ENCODE peak calls at places on chromosomes 1 and 21, in four cellular contexts. One of them, this sample, is unnamed.

GRCh38 chr1:28370220-28371010 is 875 bp downstream of the PHACTR4 start:
- DNase-seq in HEK293T: peak; percentile 68
- DNase-seq in HFFc6: peak; percentile 61
- DNase-seq in posterior cingulate gyrus: peak; percentile 25
- DNase-seq in this sample: no peak

GRCh38 chr1:244445320-244446181 is 6.2 kb downstream of the ADSS2 start:
- DNase-seq in HFFc6: peak; percentile 22
- DNase-seq in posterior cingulate gyrus: no peak
- DNase-seq in HEK293T: no peak
- DNase-seq in this sample: no peak

GRCh38 chr1:224544276-224544675 is 71.8 kb upstream of the CNIH3 start:
- DNase-seq in HFFc6: peak; percentile 50
- DNase-seq in posterior cingulate gyrus: no peak
- DNase-seq in HEK293T: no peak
- DNase-seq in this sample: no peak

GRCh38 chr21:14864211-14865021 is 200.4 kb downstream of the NRIP1 start:
- DNase-seq in posterior cingulate gyrus: peak; percentile 78
- DNase-seq in HFFc6: peak; percentile 68
- DNase-seq in HEK293T: peak; percentile 61
- DNase-seq in this sample: peak; percentile 87

GRCh38 chr1:48016526-48016925 is 19.3 kb upstream of the TRABD2B start:
- DNase-seq in HEK293T: no peak
- DNase-seq in posterior cingulate gyrus: no peak
- DNase-seq in HFFc6: no peak
- DNase-seq in this sample: no peak

GRCh38 chr1:76759950-76760349 is 107.3 kb upstream of the ST6GALNAC5 start:
- DNase-seq in HEK293T: no peak
- DNase-seq in posterior cingulate gyrus: no peak
- DNase-seq in HFFc6: no peak
- DNase-seq in this sample: peak; percentile 19

GRCh38 chr1:175742790-175743459 is 470 bp downstream of the TNR start:
- DNase-seq in HEK293T: peak; percentile 55
- DNase-seq in HFFc6: no peak
- DNase-seq in posterior cingulate gyrus: no peak
- DNase-seq in this sample: peak; percentile 7

GRCh38 chr1:66000033-66000637 is 207.4 kb downstream of the PDE4B start:
- DNase-seq in HFFc6: no peak
- DNase-seq in HEK293T: no peak
- DNase-seq in posterior cingulate gyrus: no peak
- DNase-seq in this sample: no peak

GRCh38 chr1:226432586-226433360 is 24.9 kb upstream of the PARP1 start:
- DNase-seq in HFFc6: no peak
- DNase-seq in posterior cingulate gyrus: no peak
- DNase-seq in HEK293T: no peak
- DNase-seq in this sample: no peak

GRCh38 chr1:6777813-6778212 is 7.4 kb upstream of the CAMTA1 start:
- DNase-seq in HEK293T: no peak
- DNase-seq in HFFc6: no peak
- DNase-seq in posterior cingulate gyrus: no peak
- DNase-seq in this sample: no peak

GRCh38 chr21:44317241-44317782 is 17.5 kb downstream of the PFKL start:
- DNase-seq in posterior cingulate gyrus: peak; percentile 52
- DNase-seq in HEK293T: no peak
- DNase-seq in HFFc6: no peak
- DNase-seq in this sample: no peak

GRCh38 chr1:90357980-90358379 is 359.1 kb downstream of the BARHL2 start:
- DNase-seq in posterior cingulate gyrus: no peak
- DNase-seq in HEK293T: no peak
- DNase-seq in HFFc6: no peak
- DNase-seq in this sample: no peak

GRCh38 chr1:66705100-66705499 is 47.2 kb upstream of the DYNLT5 start:
- DNase-seq in HFFc6: peak; percentile 81
- DNase-seq in posterior cingulate gyrus: no peak
- DNase-seq in HEK293T: no peak
- DNase-seq in this sample: no peak

GRCh38 chr1:39842030-39842678 is 41.1 kb downstream of the TRIT1 start:
- DNase-seq in HEK293T: no peak
- DNase-seq in posterior cingulate gyrus: no peak
- DNase-seq in HFFc6: no peak
- DNase-seq in this sample: no peak

GRCh38 chr1:145758116-145758515 is 38.8 kb downstream of the CD160 start:
- DNase-seq in HEK293T: no peak
- DNase-seq in HFFc6: no peak
- DNase-seq in posterior cingulate gyrus: no peak
- DNase-seq in this sample: no peak

GRCh38 chr1:206899717-206900116 is 2.5 kb downstream of the IL24 start:
- DNase-seq in posterior cingulate gyrus: no peak
- DNase-seq in HEK293T: no peak
- DNase-seq in HFFc6: no peak
- DNase-seq in this sample: peak; percentile 86

GRCh38 chr21:44758141-44758561 is 43.5 kb downstream of the UBE2G2 start:
- DNase-seq in posterior cingulate gyrus: no peak
- DNase-seq in HEK293T: no peak
- DNase-seq in HFFc6: no peak
- DNase-seq in this sample: no peak

GRCh38 chr21:17853393-17854275 is 34.5 kb upstream of the C21orf91 start:
- DNase-seq in HFFc6: no peak
- DNase-seq in posterior cingulate gyrus: no peak
- DNase-seq in HEK293T: no peak
- DNase-seq in this sample: no peak

GRCh38 chr1:62006690-62007089 is 188.0 kb upstream of the L1TD1 start:
- DNase-seq in HEK293T: no peak
- DNase-seq in posterior cingulate gyrus: no peak
- DNase-seq in HFFc6: no peak
- DNase-seq in this sample: no peak

GRCh38 chr1:157073944-157074685 is 25.5 kb downstream of the ETV3L start:
- DNase-seq in posterior cingulate gyrus: peak; percentile 65
- DNase-seq in HFFc6: peak; percentile 57
- DNase-seq in HEK293T: peak; percentile 82
- DNase-seq in this sample: peak; percentile 21

GRCh38 chr1:53909946-53910345 is 16.0 kb downstream of the DIO1 start:
- DNase-seq in HFFc6: no peak
- DNase-seq in HEK293T: no peak
- DNase-seq in posterior cingulate gyrus: no peak
- DNase-seq in this sample: no peak

GRCh38 chr1:227038401-227038800 is 98.3 kb downstream of the COQ8A start:
- DNase-seq in HFFc6: no peak
- DNase-seq in HEK293T: no peak
- DNase-seq in posterior cingulate gyrus: no peak
- DNase-seq in this sample: no peak

GRCh38 chr1:241627453-241628329 is 12.5 kb downstream of the CHML start:
- DNase-seq in HEK293T: peak; percentile 51
- DNase-seq in posterior cingulate gyrus: no peak
- DNase-seq in HFFc6: peak; percentile 77
- DNase-seq in this sample: no peak

GRCh38 chr1:84583648-84584047 is 9.4 kb upstream of the CTBS start:
- DNase-seq in HEK293T: no peak
- DNase-seq in posterior cingulate gyrus: no peak
- DNase-seq in HFFc6: no peak
- DNase-seq in this sample: no peak

GRCh38 chr1:24970926-24971530 is 41.0 kb upstream of the RUNX3 start:
- DNase-seq in HEK293T: no peak
- DNase-seq in HFFc6: no peak
- DNase-seq in posterior cingulate gyrus: no peak
- DNase-seq in this sample: peak; percentile 32

GRCh38 chr1:205294175-205294913 is 27.2 kb downstream of the NUAK2 start:
- DNase-seq in posterior cingulate gyrus: no peak
- DNase-seq in HEK293T: no peak
- DNase-seq in HFFc6: peak; percentile 82
- DNase-seq in this sample: peak; percentile 98

GRCh38 chr1:14090062-14090461 is 390.1 kb downstream of the PRDM2 start:
- DNase-seq in HEK293T: no peak
- DNase-seq in posterior cingulate gyrus: no peak
- DNase-seq in HFFc6: no peak
- DNase-seq in this sample: no peak

GRCh38 chr1:8510041-8510823 is 192.3 kb downstream of the SLC45A1 start:
- DNase-seq in posterior cingulate gyrus: no peak
- DNase-seq in HEK293T: no peak
- DNase-seq in HFFc6: peak; percentile 78
- DNase-seq in this sample: no peak